ENCODE peak calls at places on chromosomes 16 and 17, in four cellular contexts. C, J, Y and D are unnamed samples.

GRCh38 chr17:71985111-71986039 is 135.4 kb upstream of the SOX9 start:
- DNase-seq in C (no peak), J (no peak), Y (no peak), D (no peak)

GRCh38 chr16:22874394-22874793 is 60.4 kb downstream of the HS3ST2 start:
- DNase-seq in C (no peak), J (no peak), Y (no peak), D (no peak)

GRCh38 chr17:35499548-35499947 is 37.9 kb downstream of the SLFN12L start:
- DNase-seq in C (no peak), J (no peak), Y (no peak), D (no peak)

GRCh38 chr16:57001026-57001669 is 11.8 kb downstream of the NLRC5 start:
- DNase-seq in C (no peak), J (no peak), Y (no peak), D (no peak)

GRCh38 chr16:87267566-87267965 is 49.6 kb downstream of the C16orf95 start:
- DNase-seq in C (no peak), J (no peak), Y (no peak), D (no peak)

GRCh38 chr17:44218344-44219125 is 940 bp downstream of the UBTF start:
- DNase-seq in C (peak), J (peak), Y (peak), D (peak)

GRCh38 chr17:80519091-80519781 is 25.4 kb upstream of the RPTOR start:
- DNase-seq in C (no peak), J (no peak), Y (no peak), D (peak)

GRCh38 chr17:70137451-70138230 is 31.7 kb upstream of the KCNJ2 start:
- DNase-seq in C (peak), J (no peak), Y (peak), D (peak)

GRCh38 chr16:20331635-20332034 is 4.3 kb upstream of the GP2 start:
- DNase-seq in C (no peak), J (no peak), Y (no peak), D (no peak)

GRCh38 chr17:77371888-77372443 is 231.2 kb downstream of the SEC14L1 start:
- DNase-seq in C (no peak), J (no peak), Y (no peak), D (no peak)

GRCh38 chr16:23952128-23953041 is 116.6 kb downstream of the PRKCB start:
- DNase-seq in C (peak), J (no peak), Y (no peak), D (peak)

GRCh38 chr17:45261577-45262515 is at the start of gene SPATA32:
- DNase-seq in C (no peak), J (peak), Y (peak), D (no peak)

GRCh38 chr16:71340406-71340805 is 18.1 kb upstream of the CALB2 start:
- DNase-seq in C (no peak), J (no peak), Y (no peak), D (no peak)

GRCh38 chr17:49217651-49218413 is 7.3 kb downstream of the ABI3 start:
- DNase-seq in C (no peak), J (no peak), Y (no peak), D (no peak)

GRCh38 chr16:70793851-70794502 is 7.0 kb downstream of the VAC14 start:
- DNase-seq in C (no peak), J (no peak), Y (no peak), D (no peak)

GRCh38 chr16:52469775-52470174 is 77.2 kb downstream of the TOX3 start:
- DNase-seq in C (peak), J (no peak), Y (peak), D (no peak)

GRCh38 chr17:77867308-77867781 is 91.2 kb upstream of the TNRC6C start:
- DNase-seq in C (no peak), J (no peak), Y (no peak), D (no peak)

GRCh38 chr16:70646260-70647241 is at the start of gene IL34:
- DNase-seq in C (no peak), J (no peak), Y (peak), D (peak)

GRCh38 chr16:24544640-24545039 is 5.3 kb downstream of the RBBP6 start:
- DNase-seq in C (peak), J (no peak), Y (no peak), D (peak)

GRCh38 chr16:68509381-68509780 is 29.7 kb upstream of the ZFP90 start:
- DNase-seq in C (no peak), J (no peak), Y (no peak), D (no peak)

GRCh38 chr16:711548-712320 is 3.2 kb upstream of the METRN start:
- DNase-seq in C (peak), J (peak), Y (peak), D (peak)

GRCh38 chr16:47285001-47285400 is 141.3 kb upstream of the NETO2 start:
- DNase-seq in C (no peak), J (no peak), Y (no peak), D (no peak)

GRCh38 chr16:72427001-72427785 is 255.2 kb upstream of the PMFBP1 start:
- DNase-seq in C (no peak), J (no peak), Y (no peak), D (no peak)

GRCh38 chr16:55622930-55623561 is 32.7 kb upstream of the SLC6A2 start:
- DNase-seq in C (peak), J (no peak), Y (no peak), D (no peak)

GRCh38 chr17:67123692-67124091 is 79.3 kb downstream of the CACNG1 start:
- DNase-seq in C (no peak), J (no peak), Y (no peak), D (no peak)

GRCh38 chr17:59547131-59547915 is 18.1 kb upstream of the DHX40 start:
- DNase-seq in C (no peak), J (no peak), Y (peak), D (peak)

GRCh38 chr17:79916991-79917901 is 78.0 kb upstream of the CBX4 start:
- DNase-seq in C (no peak), J (no peak), Y (no peak), D (no peak)

GRCh38 chr16:14308357-14308723 is 237.2 kb downstream of the MRTFB start:
- DNase-seq in C (no peak), J (no peak), Y (no peak), D (no peak)

GRCh38 chr16:14309906-14310305 is 238.8 kb downstream of the MRTFB start:
- DNase-seq in C (peak), J (no peak), Y (peak), D (peak)

GRCh38 chr16:14310519-14310991 is 239.4 kb downstream of the MRTFB start:
- DNase-seq in C (peak), J (no peak), Y (peak), D (peak)

GRCh38 chr16:14307623-14308356 is 236.7 kb downstream of the MRTFB start:
- DNase-seq in C (no peak), J (no peak), Y (no peak), D (peak)

GRCh38 chr16:14309001-14309886 is 238.1 kb downstream of the MRTFB start:
- DNase-seq in C (no peak), J (peak), Y (no peak), D (no peak)
- TF ChIP-seq CTCF in C (peak), J (peak), Y (no peak), D (no peak)

GRCh38 chr16:27840311-27841060 is 223.0 kb downstream of the GSG1L start:
- DNase-seq in C (no peak), J (no peak), Y (no peak), D (no peak)
- TF ChIP-seq CTCF in C (no peak), J (no peak), Y (no peak), D (no peak)

GRCh38 chr16:11674001-11674817 is 6.0 kb downstream of the SNN start:
- DNase-seq in C (no peak), J (no peak), Y (no peak), D (no peak)
- TF ChIP-seq CTCF in C (no peak), J (no peak), Y (no peak), D (no peak)

DNA sequence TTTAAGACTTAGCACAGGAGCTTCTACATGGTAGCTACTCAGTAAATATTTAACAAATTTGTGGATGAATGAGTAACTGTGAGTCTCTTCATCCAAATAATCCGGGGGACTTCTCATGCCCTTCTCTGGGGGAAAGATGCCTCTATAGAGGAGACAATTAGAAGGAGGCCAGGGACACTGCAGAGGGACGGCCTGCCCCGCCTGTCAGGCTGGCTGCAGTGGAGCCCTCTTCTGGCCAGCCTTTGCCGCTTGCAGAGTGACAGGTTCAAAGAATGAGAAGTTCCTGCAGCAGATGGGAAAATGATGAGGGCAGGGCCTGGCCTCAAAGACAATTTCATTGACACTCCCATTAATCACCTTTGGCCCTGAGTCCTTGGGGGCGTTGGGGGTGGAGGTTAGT is 339.1 kb downstream of the MAF start:
- DNase-seq in C (no peak), J (peak), Y (no peak), D (no peak)
- TF ChIP-seq CTCF in C (peak), J (peak), Y (no peak), D (no peak)

GRCh38 chr17:17752822-17753448 is 71.7 kb downstream of the RAI1 start:
- DNase-seq in C (no peak), J (no peak), Y (no peak), D (no peak)

GRCh38 chr17:17750881-17751280 is 69.6 kb downstream of the RAI1 start:
- DNase-seq in C (no peak), J (no peak), Y (no peak), D (no peak)

GRCh38 chr17:17751489-17751995 is 70.3 kb downstream of the RAI1 start:
- DNase-seq in C (no peak), J (no peak), Y (no peak), D (no peak)

GRCh38 chr17:17749921-17750320 is 68.7 kb downstream of the RAI1 start:
- DNase-seq in C (peak), J (peak), Y (peak), D (peak)

DNA sequence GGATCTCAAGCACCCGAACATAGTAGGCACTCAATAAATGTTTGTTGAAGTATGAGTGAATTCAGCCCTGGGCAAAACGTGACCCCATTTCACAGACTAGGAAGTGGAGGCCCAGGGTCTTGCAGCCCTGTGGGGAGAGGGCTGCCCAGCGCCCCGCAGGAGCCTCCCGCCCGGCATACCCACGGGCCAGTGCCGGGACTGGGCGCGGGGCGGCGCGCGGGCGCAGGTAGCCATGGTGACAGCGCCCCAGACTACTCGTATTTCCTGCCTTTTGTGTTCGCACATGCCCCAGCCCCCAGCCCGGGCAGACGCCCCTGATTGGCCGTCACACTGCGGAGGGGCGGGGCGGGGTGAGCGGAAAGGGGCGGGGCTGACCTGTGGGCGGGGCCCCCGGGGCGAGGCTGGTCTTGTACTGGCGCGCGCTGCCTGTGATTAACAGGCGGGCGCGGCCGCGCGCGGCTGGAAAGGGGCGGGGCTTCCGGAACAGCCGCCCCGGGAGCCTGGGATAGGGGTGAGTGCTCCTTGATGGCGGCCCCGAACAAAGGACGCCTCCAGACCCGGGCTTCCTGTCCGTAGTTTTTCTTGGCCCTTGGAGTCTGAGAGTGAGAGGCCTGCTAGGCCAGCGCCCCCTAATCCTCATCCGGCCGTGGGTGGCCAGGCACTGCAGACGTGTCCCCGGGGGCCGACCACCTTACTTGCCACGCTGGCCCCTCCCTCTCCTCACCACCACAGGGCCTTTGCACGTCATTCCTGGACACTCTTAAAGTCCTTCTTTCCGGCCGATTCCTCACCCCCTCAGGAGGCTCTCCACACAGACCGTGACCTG is 71.0 kb downstream of the RAI1 start:
- DNase-seq in C (peak), J (peak), Y (peak), D (peak)
- TF ChIP-seq CTCF in C (peak), J (peak), Y (no peak), D (no peak)